ENCODE peak calls at places on chromosomes 1 and 21, in six cellular contexts. F is upper lobe of left lung, L is Panc1, S is GM23338, G is HepG2, Y is GM12878. O is an unnamed sample. For H3K36me3 and H3K4me1, the result is how much of the 10 kb centered on the place peaks cover.

GRCh38 chr1:116777831-116778830 is 23.9 kb downstream of the CD2 start:
- ATAC-seq in F (no peak), L (peak), S (peak), G (peak), Y (peak), O (no peak)

GRCh38 chr1:56508523-56508983 is 70.8 kb downstream of the PLPP3 start:
- ATAC-seq in F (no peak), L (no peak), S (no peak), G (peak), Y (no peak), O (peak)

GRCh38 chr1:211352985-211353515 is 26.4 kb downstream of the TRAF5 start:
- ATAC-seq in F (no peak), L (peak), S (peak), G (peak), Y (peak), O (no peak)

GRCh38 chr1:61273167-61273705 is 190.9 kb downstream of the NFIA start:
- ATAC-seq in F (no peak), L (no peak), S (no peak), G (no peak), Y (no peak), O (no peak)

GRCh38 chr1:214312530-214313051 is 31.6 kb downstream of the SMYD2 start:
- ATAC-seq in F (peak), L (no peak), S (peak), G (peak), Y (no peak), O (no peak)

GRCh38 chr1:119626841-119627240 is 21.2 kb downstream of the ZNF697 start:
- ATAC-seq in F (no peak), L (no peak), S (no peak), G (no peak), Y (no peak), O (peak)

GRCh38 chr1:208045410-208046252 is 134.7 kb upstream of the CD34 start:
- ATAC-seq in F (no peak), L (peak), S (no peak), G (no peak), Y (peak), O (no peak)

GRCh38 chr1:79497193-79497773 is 490.8 kb upstream of the ADGRL4 start:
- ATAC-seq in F (no peak), L (no peak), S (peak), G (no peak), Y (peak), O (no peak)

GRCh38 chr1:165891461-165891860 is 64.0 kb downstream of the UCK2 start:
- ATAC-seq in F (no peak), L (no peak), S (no peak), G (no peak), Y (no peak), O (no peak)

GRCh38 chr1:62735491-62736171 is 47.4 kb upstream of the DOCK7 start:
- ATAC-seq in F (no peak), L (no peak), S (no peak), G (no peak), Y (no peak), O (no peak)

GRCh38 chr1:245043617-245043952 is 111.2 kb upstream of the KIF26B start:
- ATAC-seq in F (no peak), L (no peak), S (no peak), G (no peak), Y (no peak), O (no peak)

GRCh38 chr1:203177471-203178039 is 1.9 kb upstream of the MYBPH start:
- ATAC-seq in F (no peak), L (peak), S (no peak), G (no peak), Y (no peak), O (no peak)

GRCh38 chr21:32064511-32064910 is 191.7 kb downstream of the HUNK start:
- ATAC-seq in F (no peak), L (no peak), S (no peak), G (no peak), Y (no peak), O (no peak)

GRCh38 chr1:62228139-62228882 is 33.7 kb downstream of the L1TD1 start:
- ATAC-seq in F (no peak), L (peak), S (peak), G (peak), Y (no peak), O (no peak)

GRCh38 chr1:169133801-169134558 is 27.5 kb downstream of the ATP1B1 start:
- ATAC-seq in F (no peak), L (no peak), S (peak), G (peak), Y (peak), O (no peak)

GRCh38 chr1:201889092-201889968 is 632 bp downstream of the SHISA4 start:
- ATAC-seq in F (no peak), L (no peak), S (peak), G (peak), Y (no peak), O (no peak)

GRCh38 chr1:14095001-14095400 is 395.0 kb downstream of the PRDM2 start:
- ATAC-seq in F (no peak), L (peak), S (peak), G (no peak), Y (no peak), O (no peak)

GRCh38 chr1:28244549-28245251 is 8.8 kb downstream of the ATP5IF1 start:
- ATAC-seq in F (no peak), L (no peak), S (no peak), G (no peak), Y (peak), O (no peak)

GRCh38 chr1:168821434-168821833 is 92.4 kb upstream of the DPT start:
- ATAC-seq in F (no peak), L (no peak), S (no peak), G (no peak), Y (peak), O (no peak)

GRCh38 chr21:43818685-43819084 is 29.3 kb downstream of the RRP1 start:
- ATAC-seq in F (no peak), L (no peak), S (no peak), G (no peak), Y (no peak), O (no peak)

GRCh38 chr1:235783148-235783776 is 83.4 kb downstream of the LYST start:
- ATAC-seq in F (no peak), L (peak), S (no peak), G (no peak), Y (peak), O (no peak)

GRCh38 chr1:11309385-11309784 is 36.4 kb downstream of the UBIAD1 start:
- ATAC-seq in F (no peak), L (no peak), S (no peak), G (no peak), Y (no peak), O (no peak)

GRCh38 chr1:186195377-186195931 is 179.6 kb downstream of the TPR start:
- ATAC-seq in F (no peak), L (no peak), S (no peak), G (no peak), Y (no peak), O (no peak)

GRCh38 chr1:43274125-43274803 is 4.5 kb downstream of the TMEM125 start:
- ATAC-seq in F (peak), L (no peak), S (no peak), G (no peak), Y (peak), O (peak)

GRCh38 chr1:204530932-204531331 is 14.7 kb downstream of the MDM4 start:
- ATAC-seq in F (no peak), L (no peak), S (no peak), G (no peak), Y (peak), O (no peak)

GRCh38 chr21:19771881-19772280 is 1226.3 kb upstream of the NCAM2 start:
- ATAC-seq in F (no peak), L (no peak), S (no peak), G (no peak), Y (no peak), O (no peak)

GRCh38 chr1:222817529-222817928 is 2.7 kb downstream of the DISP1 start:
- ATAC-seq in F (no peak), L (peak), S (no peak), G (no peak), Y (no peak), O (peak)

GRCh38 chr1:51058863-51059262 is 43.2 kb upstream of the C1orf185 start:
- ATAC-seq in F (no peak), L (peak), S (peak), G (peak), Y (peak), O (no peak)

GRCh38 chr1:171113377-171113776 is 22.7 kb downstream of the FMO3 start:
- ATAC-seq in F (no peak), L (no peak), S (no peak), G (no peak), Y (no peak), O (no peak)

GRCh38 chr1:44514673-44515072 is 109.6 kb downstream of the RNF220 start:
- ATAC-seq in F (no peak), L (no peak), S (no peak), G (peak), Y (no peak), O (no peak)

GRCh38 chr1:101178341-101178687 is 58.5 kb upstream of the S1PR1 start:
- ATAC-seq in F (no peak), L (no peak), S (no peak), G (no peak), Y (no peak), O (no peak)

GRCh38 chr1:68229927-68230812 is 2.2 kb downstream of the WLS start:
- ATAC-seq in F (no peak), L (no peak), S (no peak), G (no peak), Y (no peak), O (no peak)

GRCh38 chr1:3644273-3644672 is 5.6 kb downstream of the WRAP73 start:
- ATAC-seq in F (no peak), L (no peak), S (no peak), G (no peak), Y (no peak), O (no peak)

GRCh38 chr1:74579425-74579824 is 67.0 kb upstream of the LRRC53 start:
- ATAC-seq in F (no peak), L (no peak), S (no peak), G (no peak), Y (peak), O (no peak)

GRCh38 chr1:241592273-241592958 is 47.8 kb downstream of the CHML start:
- ATAC-seq in F (no peak), L (peak), S (no peak), G (no peak), Y (peak), O (no peak)

GRCh38 chr1:37123266-37123665 is 89.0 kb upstream of the GRIK3 start:
- ATAC-seq in F (no peak), L (peak), S (no peak), G (no peak), Y (no peak), O (no peak)

GRCh38 chr1:228348708-228349467 is 57.7 kb downstream of the TRIM11 start:
- ATAC-seq in F (no peak), L (no peak), S (no peak), G (no peak), Y (no peak), O (no peak)

GRCh38 chr1:9732123-9732971 is 80.8 kb downstream of the PIK3CD start:
- ATAC-seq in F (no peak), L (no peak), S (no peak), G (no peak), Y (peak), O (no peak)
- H3K36me3 ChIP-seq in F (under half), L (under half), S (under half), G (half or more), Y (half or more), O (under half)

DNA sequence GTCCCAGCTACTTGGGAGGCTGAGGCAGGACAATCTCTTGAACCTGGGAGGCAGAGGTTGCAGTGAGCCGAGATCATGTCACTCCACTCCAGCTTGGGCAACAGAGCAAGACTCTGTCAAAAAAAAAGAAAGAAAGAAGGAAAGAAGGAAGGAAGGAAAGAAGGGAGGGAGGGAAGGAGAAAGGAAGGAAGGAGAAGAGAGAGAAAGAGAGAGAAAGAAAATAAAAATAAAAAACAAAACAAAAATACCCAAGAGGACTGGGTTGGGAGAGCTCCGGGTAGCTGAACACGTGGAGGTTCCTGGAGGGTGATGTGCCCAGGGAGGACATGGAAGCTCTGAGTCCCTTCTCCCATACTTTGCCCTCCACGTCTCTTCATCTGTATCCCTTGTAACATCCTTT is 45.7 kb upstream of the CITED4 start:
- ATAC-seq in F (no peak), L (no peak), S (no peak), G (no peak), Y (no peak), O (no peak)
- TF ChIP-seq POLR2AphosphoS5 in F (no peak), L (no peak), S (no peak), G (no peak), Y (no peak), O (no peak)

GRCh38 chr1:27060879-27061278 is 48.2 kb upstream of the TENT5B start:
- ATAC-seq in F (no peak), L (no peak), S (no peak), G (no peak), Y (no peak), O (no peak)

GRCh38 chr1:27058976-27059688 is 46.5 kb upstream of the TENT5B start:
- ATAC-seq in F (peak), L (no peak), S (peak), G (peak), Y (no peak), O (no peak)

GRCh38 chr1:27057389-27057788 is 44.7 kb upstream of the TENT5B start:
- ATAC-seq in F (no peak), L (no peak), S (peak), G (no peak), Y (no peak), O (no peak)

GRCh38 chr1:27054381-27054780 is 41.7 kb upstream of the TENT5B start:
- ATAC-seq in F (no peak), L (no peak), S (no peak), G (no peak), Y (no peak), O (no peak)

GRCh38 chr1:27057801-27058647 is 45.4 kb upstream of the TENT5B start:
- ATAC-seq in F (no peak), L (peak), S (peak), G (no peak), Y (no peak), O (no peak)
- H3K4me1 ChIP-seq in F (under half), L (under half), S (under half), G (under half), Y (under half), O (under half)

GRCh38 chr1:200708161-200708560 is 30.5 kb upstream of the CAMSAP2 start:
- ATAC-seq in F (no peak), L (no peak), S (no peak), G (no peak), Y (no peak), O (no peak)

GRCh38 chr1:200706109-200706720 is 32.5 kb upstream of the CAMSAP2 start:
- ATAC-seq in F (no peak), L (no peak), S (no peak), G (no peak), Y (no peak), O (no peak)

GRCh38 chr1:200710166-200710565 is 28.5 kb upstream of the CAMSAP2 start:
- ATAC-seq in F (no peak), L (no peak), S (no peak), G (no peak), Y (no peak), O (no peak)

GRCh38 chr1:200707116-200707515 is 31.6 kb upstream of the CAMSAP2 start:
- ATAC-seq in F (no peak), L (no peak), S (no peak), G (no peak), Y (peak), O (no peak)

DNA sequence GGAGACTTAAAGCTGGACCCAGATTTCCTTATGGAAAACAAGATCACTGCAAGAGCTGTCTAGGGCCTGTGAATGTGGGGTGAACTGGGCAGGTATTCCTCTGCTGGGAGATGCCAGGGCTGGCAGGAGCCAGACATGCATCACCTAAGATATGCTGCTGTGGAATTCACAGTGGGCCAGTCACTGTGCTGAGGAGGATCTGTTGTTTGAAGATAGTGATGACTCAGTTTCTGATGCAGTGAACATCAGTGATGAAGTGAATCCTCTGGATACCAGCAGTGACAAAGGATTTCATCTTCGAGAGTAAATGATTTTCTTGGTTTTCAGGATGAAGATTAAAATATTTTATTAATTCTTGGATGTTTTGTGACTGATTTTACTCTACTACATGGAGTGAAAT is 29.9 kb upstream of the CAMSAP2 start:
- ATAC-seq in F (no peak), L (no peak), S (no peak), G (no peak), Y (no peak), O (no peak)
- H3K36me3 ChIP-seq in F (under half), L (under half), S (under half), G (under half), Y (under half), O (under half)

DNA sequence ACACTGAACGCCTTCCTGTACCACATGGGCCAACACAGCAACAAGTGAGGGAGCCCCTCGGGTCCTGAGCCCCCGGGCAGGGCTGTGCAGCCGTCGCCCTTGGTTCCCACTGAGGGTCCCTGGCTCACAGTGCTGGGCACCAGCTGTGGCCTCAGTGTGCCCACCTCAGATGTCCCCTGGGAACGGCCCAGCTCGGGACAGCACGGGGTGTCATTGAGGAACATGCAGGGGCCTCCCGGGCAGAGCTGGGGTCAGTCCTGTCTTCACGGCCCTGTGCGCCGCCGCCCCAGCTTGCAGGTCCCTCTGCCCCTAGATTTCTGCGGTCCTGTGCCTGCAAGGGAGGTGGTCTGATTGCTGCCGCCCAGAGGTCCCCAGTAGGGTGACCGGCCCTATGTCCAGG is 17.7 kb downstream of the ATAD3B start:
- ATAC-seq in F (no peak), L (no peak), S (no peak), G (no peak), Y (no peak), O (no peak)
- TF ChIP-seq POLR2AphosphoS5 in F (no peak), L (no peak), S (no peak), G (no peak), Y (no peak), O (no peak)

DNA sequence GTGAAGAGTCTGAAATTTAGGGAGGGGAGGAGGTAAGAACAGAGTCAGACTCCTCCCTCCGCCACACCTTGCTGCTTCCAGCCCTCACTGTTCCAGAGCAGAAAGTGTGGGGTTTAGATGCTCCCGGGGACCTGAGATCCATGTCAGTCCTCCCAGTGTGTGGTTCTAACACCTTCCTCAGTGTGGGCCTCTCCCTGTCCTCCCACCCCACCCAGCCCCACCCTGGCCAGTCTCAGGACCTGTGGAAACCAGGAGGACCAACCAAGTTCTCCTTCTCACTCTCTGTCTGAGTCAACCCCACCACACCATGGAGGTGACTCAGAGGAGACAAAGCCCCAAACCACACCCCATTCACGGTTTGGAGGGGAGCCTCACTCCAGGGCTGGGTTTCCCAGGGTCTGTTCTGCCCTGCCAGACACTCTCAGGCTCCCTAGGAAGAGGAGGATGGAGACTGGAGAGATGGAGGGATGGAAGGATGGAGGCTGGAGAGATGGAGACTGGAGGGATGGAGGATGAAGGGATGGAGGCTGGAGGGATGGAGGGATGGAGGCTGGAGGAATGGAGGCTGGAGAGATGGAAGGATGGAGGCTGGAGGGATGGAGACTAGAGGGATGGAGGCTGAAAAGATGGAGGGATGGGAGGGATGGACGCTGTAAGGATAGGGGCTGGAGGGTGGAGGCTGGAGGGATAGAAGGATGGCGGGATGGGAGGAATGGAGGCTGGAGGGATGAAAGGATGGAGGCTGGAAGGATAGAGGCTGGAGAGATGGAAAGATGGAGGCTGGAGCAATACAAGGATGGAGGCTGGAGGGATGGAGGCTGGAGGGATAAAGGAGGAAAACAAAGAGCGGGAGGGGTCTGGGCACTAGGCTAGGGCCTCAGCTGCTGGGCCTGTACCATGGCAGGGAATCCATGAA is 100.9 kb upstream of the RUNX3 start:
- ATAC-seq in F (no peak), L (no peak), S (no peak), G (no peak), Y (peak), O (no peak)
- H3K4me1 ChIP-seq in F (under half), L (under half), S (under half), G (under half), Y (half or more), O (under half)

GRCh38 chr1:41045740-41046139 is 24.2 kb upstream of the SLFNL1 start:
- ATAC-seq in F (peak), L (no peak), S (no peak), G (no peak), Y (no peak), O (peak)

GRCh38 chr1:41046347-41046775 is 24.8 kb upstream of the SLFNL1 start:
- ATAC-seq in F (peak), L (no peak), S (no peak), G (no peak), Y (no peak), O (no peak)

GRCh38 chr1:41053324-41053723 is 31.8 kb upstream of the SLFNL1 start:
- ATAC-seq in F (no peak), L (no peak), S (no peak), G (no peak), Y (no peak), O (no peak)

GRCh38 chr1:41048540-41048939 is 27.0 kb upstream of the SLFNL1 start:
- ATAC-seq in F (no peak), L (no peak), S (no peak), G (no peak), Y (no peak), O (no peak)

GRCh38 chr1:41051022-41051421 is 29.5 kb upstream of the SLFNL1 start:
- ATAC-seq in F (no peak), L (peak), S (no peak), G (no peak), Y (no peak), O (no peak)
- H3K36me3 ChIP-seq in F (under half), L (under half), S (under half), G (under half), Y (under half), O (half or more)

O was measured in gastroesophageal sphincter.